ENCODE peak calls at places on chromosomes 12 and 14, in eight cellular contexts. J is hepatic stellate cell; N is T47D; W is CD8-positive, alpha-beta T cell; G is endothelial cell of umbilical vein; U is activated T-helper 1 cell treated with Interleukin-2 at 50 U/mL for 16 hours; D is mesendoderm; C is right lobe of liver. T is an unnamed sample.

GRCh38 chr14:78933948-78934524 is 763.9 kb downstream of the NRXN3 start:
- DNase-seq in J (peak; percentile 8), N (peak; percentile 47), W (no peak), G (peak; percentile 54), U (no peak), D (peak; percentile 31), C (no peak), T (no peak)

GRCh38 chr14:94115068-94115591 is 4.6 kb downstream of the IFI27 start:
- DNase-seq in J (no peak), N (no peak), W (no peak), G (peak; percentile 32), U (no peak), D (no peak), C (no peak), T (no peak)

GRCh38 chr12:2922329-2922728 is 31.6 kb downstream of the TULP3 start:
- DNase-seq in J (no peak), N (no peak), W (no peak), G (no peak), U (no peak), D (no peak), C (no peak), T (no peak)

GRCh38 chr12:98260276-98260675 is 255.1 kb upstream of the TMPO start:
- DNase-seq in J (no peak), N (no peak), W (no peak), G (no peak), U (no peak), D (no peak), C (no peak), T (no peak)

GRCh38 chr14:104745431-104745830 is 7.5 kb upstream of the SIVA1 start:
- DNase-seq in J (no peak), N (no peak), W (no peak), G (no peak), U (no peak), D (no peak), C (no peak), T (no peak)

GRCh38 chr12:53224268-53224896 is 7.6 kb downstream of the RARG start:
- DNase-seq in J (no peak), N (peak; percentile 85), W (no peak), G (no peak), U (no peak), D (peak; percentile 94), C (no peak), T (no peak)

GRCh38 chr12:115312901-115313300 is 628.9 kb upstream of the TBX3 start:
- DNase-seq in J (no peak), N (no peak), W (no peak), G (no peak), U (no peak), D (no peak), C (no peak), T (no peak)

GRCh38 chr14:100449225-100449987 is 126.3 kb downstream of the SLC25A47 start:
- DNase-seq in J (no peak), N (no peak), W (no peak), G (no peak), U (no peak), D (no peak), C (no peak), T (no peak)

GRCh38 chr14:90795744-90796143 is 20.5 kb downstream of the TTC7B start:
- DNase-seq in J (peak; percentile 77), N (no peak), W (no peak), G (peak; percentile 92), U (no peak), D (no peak), C (no peak), T (peak; percentile 90)

GRCh38 chr12:29164477-29165163 is 15.5 kb downstream of the FAR2 start:
- DNase-seq in J (peak; percentile 82), N (no peak), W (no peak), G (peak; percentile 85), U (no peak), D (peak; percentile 51), C (no peak), T (peak; percentile 11)

GRCh38 chr12:51246254-51246853 is 7.7 kb downstream of the DAZAP2 start:
- DNase-seq in J (peak; percentile 61), N (peak; percentile 44), W (no peak), G (peak; percentile 49), U (no peak), D (peak; percentile 61), C (no peak), T (peak; percentile 56)

GRCh38 chr12:53804429-53804828 is 52.6 kb upstream of the CISTR start:
- DNase-seq in J (no peak), N (peak; percentile 100), W (no peak), G (no peak), U (no peak), D (no peak), C (no peak), T (peak; percentile 30)

GRCh38 chr12:106243620-106244019 is 4.2 kb downstream of the CKAP4 start:
- DNase-seq in J (no peak), N (no peak), W (no peak), G (no peak), U (no peak), D (no peak), C (peak; percentile 17), T (no peak)

GRCh38 chr14:74558655-74559054 is 53.4 kb downstream of the LTBP2 start:
- DNase-seq in J (no peak), N (no peak), W (no peak), G (no peak), U (no peak), D (no peak), C (no peak), T (no peak)

GRCh38 chr12:124440841-124441381 is 126.5 kb downstream of the NCOR2 start:
- DNase-seq in J (no peak), N (peak; percentile 56), W (no peak), G (no peak), U (no peak), D (no peak), C (no peak), T (peak; percentile 15)

GRCh38 chr12:72989458-72989947 is 717.3 kb downstream of the TRHDE start:
- DNase-seq in J (no peak), N (no peak), W (no peak), G (no peak), U (no peak), D (no peak), C (no peak), T (no peak)

GRCh38 chr12:6608592-6609311 is 1.6 kb upstream of the CHD4 start:
- DNase-seq in J (no peak), N (no peak), W (no peak), G (no peak), U (no peak), D (peak; percentile 60), C (no peak), T (peak; percentile 12)

GRCh38 chr12:128861226-128862016 is 8.1 kb downstream of the GLT1D1 start:
- DNase-seq in J (no peak), N (no peak), W (no peak), G (no peak), U (no peak), D (peak; percentile 69), C (peak; percentile 90), T (no peak)